ENCODE peak calls at places on chromosomes 13 and 19, in five cellular contexts. L is colonic mucosa, F is heart left ventricle, X is endodermal cell, W is tibial nerve. U is an unnamed sample.

GRCh38 chr19:39342647-39343305 is 555 bp downstream of the SAMD4B start:
- DNase-seq in W (no peak), L (no peak), X (no peak), F (peak), U (no peak)

GRCh38 chr19:18898533-18899408 is 2.8 kb upstream of the CERS1 start:
- DNase-seq in F (no peak), W (no peak), X (no peak), L (no peak), U (no peak)

GRCh38 chr19:50328257-50329145 is 676 bp downstream of the KCNC3 start:
- DNase-seq in W (no peak), F (no peak), X (peak), L (no peak), U (no peak)

GRCh38 chr19:49469828-49470614 is 4.0 kb upstream of the FLT3LG start:
- DNase-seq in F (no peak), L (no peak), X (no peak), W (no peak), U (no peak)

GRCh38 chr13:67438465-67438864 is 208.3 kb upstream of the PCDH9 start:
- DNase-seq in W (no peak), X (peak), L (no peak), F (no peak), U (no peak)

GRCh38 chr13:75938811-75939525 is 302.8 kb downstream of the LMO7 start:
- DNase-seq in L (no peak), X (no peak), F (no peak), W (no peak), U (no peak)

GRCh38 chr19:18274303-18274775 is at the start of gene IQCN:
- DNase-seq in F (no peak), W (no peak), L (peak), X (peak), U (no peak)

GRCh38 chr19:40650749-40651305 is 39.6 kb downstream of the NUMBL start:
- DNase-seq in F (no peak), W (no peak), X (no peak), L (no peak), U (no peak)

GRCh38 chr13:55572862-55573261 is 1567.9 kb upstream of the PRR20A start:
- DNase-seq in W (no peak), X (no peak), L (no peak), F (no peak), U (no peak)

GRCh38 chr19:57103573-57104277 is 16.1 kb upstream of the USP29 start:
- DNase-seq in W (peak), X (peak), L (peak), F (peak), U (peak)

GRCh38 chr19:679418-680286 is 3.5 kb downstream of the FSTL3 start:
- DNase-seq in L (peak), F (peak), X (peak), W (peak), U (peak)
- H3K27ac ChIP-seq in L (peak), F (peak), X (peak), W (peak), U (peak)

GRCh38 chr19:6271251-6271650 is 8.5 kb downstream of the MLLT1 start:
- DNase-seq in L (no peak), X (peak), F (no peak), W (no peak), U (no peak)
- TF ChIP-seq CTCF in L (no peak), X (peak), F (no peak), W (no peak), U (peak)

GRCh38 chr13:114106526-114106925 is 25.9 kb downstream of the RASA3 start:
- DNase-seq in L (no peak), X (peak), F (no peak), W (peak), U (no peak)
- H3K27ac ChIP-seq in L (no peak), X (no peak), F (no peak), W (no peak), U (no peak)

DNA sequence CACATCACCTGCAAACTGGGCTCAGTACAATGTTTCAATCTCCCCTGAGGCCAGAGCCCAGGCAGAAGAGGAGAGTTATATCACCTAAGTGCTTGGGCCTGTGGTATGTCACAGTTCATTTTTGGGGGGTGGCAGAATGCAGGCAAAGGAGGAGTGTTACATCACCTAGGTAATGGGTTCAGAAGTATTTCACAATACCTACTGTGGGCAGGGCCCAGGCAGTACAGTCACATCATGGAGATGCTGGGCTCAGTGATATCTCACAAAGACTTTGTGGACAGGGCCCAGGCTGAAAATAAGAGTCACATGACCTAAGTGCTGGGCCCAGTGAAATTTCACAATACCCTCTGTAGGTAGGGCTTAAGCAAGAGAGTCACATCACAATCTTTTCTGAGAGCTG is 12.7 kb upstream of the ZNF728 start:
- DNase-seq in L (no peak), F (no peak), X (no peak), W (no peak), U (no peak)
- TF ChIP-seq CTCF in L (no peak), F (no peak), X (no peak), W (no peak), U (no peak)

GRCh38 chr19:3201911-3202310 is 16.2 kb downstream of the NCLN start:
- DNase-seq in F (no peak), W (no peak), X (no peak), L (no peak), U (no peak)
- H3K27ac ChIP-seq in F (no peak), W (no peak), X (no peak), L (no peak), U (no peak)

GRCh38 chr13:44989071-44989889 is at the start of the genes GPALPP1 and NUFIP1:
- DNase-seq in F (peak), W (peak), X (peak), L (peak), U (peak)
- TF ChIP-seq CTCF in F (no peak), W (no peak), X (peak), L (no peak), U (no peak)

GRCh38 chr19:16871870-16872269 is 16.9 kb upstream of the F2RL3 start:
- DNase-seq in W (no peak), F (peak), L (peak), X (no peak), U (no peak)

GRCh38 chr19:16869331-16869972 is 19.3 kb upstream of the F2RL3 start:
- DNase-seq in F (no peak), X (no peak), L (no peak), W (no peak), U (no peak)

GRCh38 chr19:16872728-16873127 is 16.1 kb upstream of the F2RL3 start:
- DNase-seq in F (no peak), X (no peak), W (no peak), L (no peak), U (no peak)

GRCh38 chr19:16867211-16867610 is 21.6 kb upstream of the F2RL3 start:
- DNase-seq in X (no peak), F (no peak), W (no peak), L (no peak), U (no peak)

GRCh38 chr19:16868423-16869130 is 20.2 kb upstream of the F2RL3 start:
- DNase-seq in F (no peak), X (no peak), W (no peak), L (no peak), U (no peak)
- H3K27ac ChIP-seq in F (no peak), X (no peak), W (no peak), L (no peak), U (no peak)

GRCh38 chr19:15732388-15732787 is 4.6 kb downstream of the OR10H2 start:
- DNase-seq in W (no peak), X (no peak), F (peak), L (no peak), U (no peak)

GRCh38 chr19:15730538-15730937 is 2.7 kb downstream of the OR10H2 start:
- DNase-seq in W (no peak), F (no peak), L (no peak), X (no peak), U (no peak)

GRCh38 chr19:15737722-15738121 is at the start of gene OR10H3:
- DNase-seq in F (no peak), X (no peak), L (no peak), W (no peak), U (no peak)

DNA sequence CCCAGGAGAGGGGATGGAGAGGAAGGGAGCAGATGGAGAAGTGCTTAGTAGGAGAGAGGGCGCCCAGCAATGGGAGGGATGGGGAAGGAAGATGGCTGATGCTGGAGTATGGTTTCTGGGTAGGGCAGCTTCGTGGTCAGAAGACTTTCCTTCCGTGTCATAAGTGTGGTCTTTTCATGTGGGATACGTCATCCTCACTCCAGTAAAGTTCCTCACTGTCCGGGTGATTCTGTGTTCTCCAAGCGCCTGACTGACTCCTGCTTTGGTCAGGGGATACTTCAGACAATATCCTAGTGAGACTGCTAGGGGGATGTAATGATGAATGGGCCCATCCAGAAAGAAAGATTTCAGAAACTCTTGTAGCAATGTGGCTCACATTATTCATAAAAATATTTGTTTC is 3.9 kb upstream of the OR10H3 start:
- DNase-seq in W (no peak), X (no peak), L (no peak), F (no peak), U (no peak)
- TF ChIP-seq CTCF in W (no peak), X (no peak), L (no peak), F (no peak), U (no peak)

GRCh38 chr13:110391273-110391672 is 84.2 kb downstream of the COL4A2 start:
- DNase-seq in X (no peak), F (no peak), W (no peak), L (no peak), U (no peak)

GRCh38 chr13:110387451-110388140 is 80.5 kb downstream of the COL4A2 start:
- DNase-seq in F (peak), W (no peak), X (peak), L (no peak), U (peak)

GRCh38 chr13:110392510-110393233 is 85.6 kb downstream of the COL4A2 start:
- DNase-seq in F (no peak), X (no peak), L (no peak), W (no peak), U (no peak)

GRCh38 chr13:110390572-110390971 is 83.5 kb downstream of the COL4A2 start:
- DNase-seq in X (no peak), W (no peak), F (no peak), L (no peak), U (no peak)

DNA sequence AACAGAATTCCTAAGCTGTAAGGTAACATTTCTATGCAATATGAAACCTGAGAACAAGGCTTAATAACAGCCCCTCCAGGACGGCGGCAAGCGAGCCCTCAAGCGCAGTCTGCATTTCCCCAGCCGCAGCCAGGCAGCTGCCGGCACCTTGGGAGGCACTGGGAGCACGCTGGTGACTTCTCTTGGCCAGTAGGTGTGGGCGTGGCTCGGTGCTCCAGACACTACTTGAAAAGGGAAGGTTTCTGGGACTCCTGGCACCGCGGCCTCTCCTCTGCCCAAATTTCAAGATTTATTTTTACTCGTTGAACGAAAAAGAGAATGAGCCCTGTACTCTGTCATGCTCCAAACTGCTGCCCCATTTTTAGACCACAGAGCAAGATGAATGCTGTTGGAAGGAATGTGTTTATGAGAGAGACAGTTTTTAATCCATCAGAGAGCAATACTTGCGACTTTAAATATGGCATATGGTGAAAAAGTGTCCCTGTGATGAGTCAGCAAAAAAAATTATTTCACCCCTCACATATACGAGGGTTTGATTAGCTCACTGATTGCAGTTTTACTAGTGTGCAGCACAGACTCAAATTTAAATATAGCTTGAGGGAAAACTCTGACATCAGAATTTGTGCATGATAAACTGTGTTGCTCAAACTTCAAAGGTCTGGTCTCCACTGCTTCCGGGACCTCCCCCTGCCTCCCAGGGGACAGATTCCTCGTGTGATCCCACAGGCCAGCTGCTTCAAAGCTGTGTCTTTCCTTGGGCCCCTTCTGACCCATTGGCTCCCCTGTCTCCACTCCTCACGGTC is 81.3 kb downstream of the COL4A2 start:
- DNase-seq in W (no peak), F (peak), L (no peak), X (peak), U (no peak)
- H3K27ac ChIP-seq in W (peak), F (peak), L (peak), X (peak), U (peak)